ENCODE peak calls at places on chromosomes 12 and 14, in five cellular contexts. U is GM06990, P is heart left ventricle, R is NB4, E is A549. N is an unnamed sample.

GRCh38 chr14:54354096-54354495 is 42.7 kb upstream of the CDKN3 start:
- DNase-seq in U (no peak), P (no peak), R (peak), E (no peak), N (no peak)

GRCh38 chr12:89949457-89950195 is 241.0 kb upstream of the ATP2B1 start:
- DNase-seq in U (peak), P (no peak), R (no peak), E (peak), N (peak)

GRCh38 chr14:69491226-69491625 is 6.7 kb downstream of the PLEKHD1 start:
- DNase-seq in U (no peak), P (no peak), R (no peak), E (no peak), N (no peak)

GRCh38 chr14:57871487-57872080 is 5.7 kb upstream of the SLC35F4 start:
- DNase-seq in U (no peak), P (peak), R (peak), E (peak), N (peak)

GRCh38 chr12:131832393-131833231 is 4.4 kb downstream of the MMP17 start:
- DNase-seq in U (no peak), P (peak), R (no peak), E (peak), N (peak)

GRCh38 chr12:50690923-50691322 is 73.0 kb upstream of the ATF1 start:
- DNase-seq in U (no peak), P (peak), R (no peak), E (no peak), N (no peak)

GRCh38 chr14:80872645-80873044 is 68.9 kb downstream of the CEP128 start:
- DNase-seq in U (no peak), P (no peak), R (no peak), E (no peak), N (no peak)

GRCh38 chr14:73227812-73228781 is 9.2 kb upstream of the PAPLN start:
- DNase-seq in U (no peak), P (peak), R (peak), E (peak), N (peak)

GRCh38 chr12:82099216-82099615 is 259.0 kb downstream of the CCDC59 start:
- DNase-seq in U (no peak), P (no peak), R (no peak), E (no peak), N (no peak)

GRCh38 chr14:94075008-94075407 is 6.0 kb downstream of the DDX24 start:
- DNase-seq in U (no peak), P (no peak), R (no peak), E (no peak), N (no peak)

GRCh38 chr14:94080606-94081385 is at the start of the genes DDX24 and IFI27L1:
- DNase-seq in U (peak), P (peak), R (peak), E (peak), N (peak)

GRCh38 chr14:94077111-94077821 is 3.7 kb downstream of the DDX24 start:
- DNase-seq in U (no peak), P (no peak), R (no peak), E (no peak), N (no peak)

GRCh38 chr14:94079891-94080605 is 954 bp downstream of the DDX24 start:
- DNase-seq in U (no peak), P (no peak), R (peak), E (no peak), N (no peak)

DNA sequence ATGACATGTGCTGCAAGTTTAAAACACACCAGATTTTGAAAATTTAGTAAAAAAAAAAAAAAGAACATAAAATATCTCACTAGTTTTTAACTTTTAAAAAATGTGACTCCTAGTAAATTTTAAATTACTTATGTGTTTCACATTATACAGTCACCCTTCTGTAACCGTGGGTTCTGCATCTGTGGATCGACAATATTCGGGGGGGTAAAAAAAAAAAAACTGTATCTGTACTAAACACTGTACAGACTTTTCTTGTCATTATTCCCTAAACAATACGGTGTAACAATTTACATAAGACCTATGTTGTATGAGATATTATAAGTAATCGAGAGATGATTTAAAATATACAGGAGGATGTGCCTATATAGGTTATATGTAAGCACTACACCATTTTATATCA is 3.2 kb downstream of the DDX24 start:
- DNase-seq in U (no peak), P (no peak), R (no peak), E (no peak), N (no peak)
- H3K4me3 ChIP-seq in U (no peak), P (peak), R (peak), E (no peak), N (no peak)

GRCh38 chr14:101980251-101980650 is 15.9 kb downstream of the DYNC1H1 start:
- DNase-seq in U (no peak), P (no peak), R (no peak), E (no peak), N (no peak)
- H3K4me3 ChIP-seq in U (no peak), P (no peak), R (no peak), E (peak), N (no peak)

GRCh38 chr14:52551205-52551604 is 1.1 kb downstream of the TXNDC16 start:
- DNase-seq in U (no peak), P (no peak), R (no peak), E (no peak), N (no peak)
- H3K4me3 ChIP-seq in U (peak), P (peak), R (peak), E (no peak), N (peak)

GRCh38 chr12:13790317-13790716 is 191.1 kb downstream of the GRIN2B start:
- DNase-seq in U (no peak), P (no peak), R (no peak), E (no peak), N (no peak)

GRCh38 chr12:13780453-13780852 is 200.9 kb downstream of the GRIN2B start:
- DNase-seq in U (no peak), P (no peak), R (no peak), E (no peak), N (no peak)

GRCh38 chr12:13788626-13789025 is 192.8 kb downstream of the GRIN2B start:
- DNase-seq in U (no peak), P (no peak), R (no peak), E (no peak), N (no peak)

GRCh38 chr12:13784504-13784903 is 196.9 kb downstream of the GRIN2B start:
- DNase-seq in U (no peak), P (no peak), R (peak), E (no peak), N (no peak)
- H3K4me3 ChIP-seq in U (no peak), P (no peak), R (no peak), E (no peak), N (no peak)

GRCh38 chr12:25387136-25388050 is 136.7 kb upstream of the KRAS start:
- DNase-seq in U (peak), P (peak), R (peak), E (peak), N (peak)

GRCh38 chr12:25384954-25385216 is 134.2 kb upstream of the KRAS start:
- DNase-seq in U (no peak), P (no peak), R (no peak), E (no peak), N (no peak)

GRCh38 chr12:25382311-25383106 is 131.8 kb upstream of the KRAS start:
- DNase-seq in U (no peak), P (no peak), R (no peak), E (no peak), N (no peak)

GRCh38 chr12:25386823-25387134 is 136.1 kb upstream of the KRAS start:
- DNase-seq in U (no peak), P (no peak), R (no peak), E (no peak), N (no peak)

GRCh38 chr12:25384038-25384953 is 133.6 kb upstream of the KRAS start:
- DNase-seq in U (no peak), P (no peak), R (peak), E (peak), N (no peak)
- H3K4me3 ChIP-seq in U (no peak), P (peak), R (no peak), E (peak), N (peak)

GRCh38 chr12:102480401-102480800 is at the start of gene IGF1:
- DNase-seq in U (no peak), P (no peak), R (no peak), E (no peak), N (no peak)
- H3K4me3 ChIP-seq in U (no peak), P (peak), R (no peak), E (no peak), N (no peak)

GRCh38 chr12:65741662-65742480 is 82.4 kb upstream of the HMGA2 start:
- DNase-seq in U (peak), P (peak), R (no peak), E (peak), N (peak)

GRCh38 chr12:65740506-65740872 is 83.8 kb upstream of the HMGA2 start:
- DNase-seq in U (no peak), P (no peak), R (no peak), E (no peak), N (no peak)

GRCh38 chr12:65739606-65740005 is 84.7 kb upstream of the HMGA2 start:
- DNase-seq in U (no peak), P (no peak), R (no peak), E (no peak), N (no peak)

GRCh38 chr12:65742481-65742971 is 81.8 kb upstream of the HMGA2 start:
- DNase-seq in U (no peak), P (no peak), R (no peak), E (no peak), N (peak)

GRCh38 chr12:65740873-65741600 is 83.2 kb upstream of the HMGA2 start:
- DNase-seq in U (peak), P (peak), R (peak), E (peak), N (peak)
- H3K4me3 ChIP-seq in U (peak), P (peak), R (peak), E (peak), N (peak)

GRCh38 chr12:92556141-92556540 is 146.6 kb upstream of the PLEKHG7 start:
- DNase-seq in U (no peak), P (no peak), R (no peak), E (no peak), N (no peak)
- H3K4me3 ChIP-seq in U (peak), P (no peak), R (no peak), E (no peak), N (no peak)

GRCh38 chr12:67431436-67432049 is 162.4 kb downstream of the CAND1 start:
- DNase-seq in U (no peak), P (no peak), R (no peak), E (no peak), N (no peak)
- H3K4me3 ChIP-seq in U (no peak), P (no peak), R (no peak), E (no peak), N (no peak)

N was measured in MG63.